ENCODE peak calls at places on chromosomes 13 and 19, in four cellular contexts. A is Panc1, L is body of pancreas, T is esophagus squamous epithelium. R is an unnamed sample.
A peak's percentile ranks its signal among the peaks of the same experiment; 100 is the strongest.

GRCh38 chr13:97434417-97435296 is 688 bp downstream of the RAP2A start:
- DNase-seq in A (no peak), L (peak; percentile 44), T (peak; percentile 25), R (peak; percentile 47)

GRCh38 chr13:25300861-25301346 is 521 bp upstream of the NUP58 start:
- DNase-seq in A (no peak), L (no peak), T (no peak), R (peak; percentile 34)

GRCh38 chr19:1826557-1827521 is 14.8 kb upstream of the ATP8B3 start:
- DNase-seq in A (no peak), L (no peak), T (no peak), R (no peak)

GRCh38 chr19:46860846-46861690 is at the start of gene ARHGAP35:
- DNase-seq in A (no peak), L (peak; percentile 34), T (no peak), R (peak; percentile 21)

GRCh38 chr13:66714795-66715194 is 515.3 kb downstream of the PCDH9 start:
- DNase-seq in A (no peak), L (no peak), T (no peak), R (no peak)

GRCh38 chr13:44311011-44311481 is 62.6 kb upstream of the SERP2 start:
- DNase-seq in A (no peak), L (no peak), T (no peak), R (no peak)

GRCh38 chr13:111283991-111284390 is 36.5 kb upstream of the TEX29 start:
- DNase-seq in A (no peak), L (peak; percentile 57), T (no peak), R (no peak)

GRCh38 chr19:18541992-18542935 is 1.1 kb downstream of the FKBP8 start:
- DNase-seq in A (no peak), L (no peak), T (no peak), R (no peak)

GRCh38 chr19:45440873-45441654 is 17.3 kb upstream of the ERCC1 start:
- DNase-seq in A (no peak), L (no peak), T (no peak), R (peak; percentile 59)

GRCh38 chr19:42831221-42832019 is 48.1 kb downstream of the PSG1 start:
- DNase-seq in A (no peak), L (no peak), T (no peak), R (no peak)

GRCh38 chr13:40254394-40254793 is 412.0 kb downstream of the FOXO1 start:
- DNase-seq in A (no peak), L (no peak), T (no peak), R (no peak)

GRCh38 chr19:13089139-13089856 is 13.4 kb downstream of the LYL1 start:
- DNase-seq in A (no peak), L (no peak), T (no peak), R (no peak)

GRCh38 chr13:69857188-69857821 is 250.3 kb upstream of the ATXN8OS start:
- DNase-seq in A (peak; percentile 10), L (no peak), T (no peak), R (no peak)

GRCh38 chr13:100490692-100491091 is 97.9 kb downstream of the GGACT start:
- DNase-seq in A (no peak), L (no peak), T (no peak), R (peak; percentile 52)

GRCh38 chr19:45250832-45251451 is at the start of gene MARK4:
- DNase-seq in A (no peak), L (peak; percentile 57), T (no peak), R (peak; percentile 75)

GRCh38 chr19:48145596-48146254 is 24.4 kb downstream of the LIG1 start:
- DNase-seq in A (no peak), L (no peak), T (no peak), R (no peak)

GRCh38 chr13:98504029-98504351 is 72.9 kb downstream of the STK24 start:
- DNase-seq in A (no peak), L (no peak), T (no peak), R (no peak)

GRCh38 chr19:34173145-34173956 is 1.0 kb downstream of the LSM14A start:
- DNase-seq in A (no peak), L (peak; percentile 38), T (no peak), R (peak; percentile 43)

GRCh38 chr19:47230122-47230920 is 678 bp downstream of the BBC3 start:
- DNase-seq in A (no peak), L (peak; percentile 76), T (no peak), R (peak; percentile 64)

GRCh38 chr13:28337196-28338045 is 157.5 kb downstream of the FLT1 start:
- DNase-seq in A (no peak), L (no peak), T (no peak), R (peak; percentile 63)

GRCh38 chr13:32314968-32315254 is 252 bp downstream of the ZAR1L start:
- DNase-seq in A (peak; percentile 5), L (peak; percentile 30), T (no peak), R (peak; percentile 70)

GRCh38 chr13:51583469-51583874 is 790 bp upstream of the WDFY2 start:
- DNase-seq in A (no peak), L (no peak), T (no peak), R (no peak)

GRCh38 chr13:34145061-34145460 is 327.1 kb downstream of the RFC3 start:
- DNase-seq in A (no peak), L (no peak), T (no peak), R (no peak)

GRCh38 chr13:21546372-21546771 is 57.6 kb downstream of the MICU2 start:
- DNase-seq in A (no peak), L (no peak), T (no peak), R (no peak)

GRCh38 chr13:29858231-29858630 is 7.8 kb upstream of the UBL3 start:
- DNase-seq in A (no peak), L (no peak), T (no peak), R (no peak)

GRCh38 chr19:6639439-6639838 is 30.5 kb downstream of the TNFSF14 start:
- DNase-seq in A (peak; percentile 88), L (no peak), T (no peak), R (no peak)

GRCh38 chr13:30362869-30363268 is 55.5 kb upstream of the KATNAL1 start:
- DNase-seq in A (no peak), L (no peak), T (no peak), R (no peak)

GRCh38 chr13:77002590-77003190 is 10.8 kb downstream of the CLN5 start:
- DNase-seq in A (no peak), L (no peak), T (no peak), R (peak; percentile 46)

GRCh38 chr19:7483720-7484201 is 5.1 kb downstream of the PEX11G start:
- DNase-seq in A (no peak), L (no peak), T (no peak), R (no peak)

GRCh38 chr13:80547885-80548284 is 207.0 kb upstream of the SPRY2 start:
- DNase-seq in A (no peak), L (no peak), T (no peak), R (no peak)

GRCh38 chr19:6126335-6126974 is 9.0 kb upstream of the ACSBG2 start:
- DNase-seq in A (peak; percentile 46), L (no peak), T (no peak), R (peak; percentile 29)

GRCh38 chr13:26679945-26680516 is 80.6 kb downstream of the GPR12 start:
- DNase-seq in A (no peak), L (no peak), T (no peak), R (peak; percentile 59)

GRCh38 chr19:19599190-19599535 is 19.3 kb downstream of the PBX4 start:
- DNase-seq in A (no peak), L (no peak), T (no peak), R (no peak)

GRCh38 chr13:38636756-38637155 is 50.1 kb upstream of the FREM2 start:
- DNase-seq in A (no peak), L (peak; percentile 74), T (no peak), R (no peak)

GRCh38 chr13:73248711-73249580 is 190.1 kb downstream of the KLF5 start:
- DNase-seq in A (no peak), L (peak; percentile 82), T (no peak), R (peak; percentile 55)

GRCh38 chr19:48900477-48901452 is 653 bp downstream of the NUCB1 start:
- DNase-seq in A (no peak), L (no peak), T (no peak), R (no peak)

GRCh38 chr13:110308377-110309158 is 1.5 kb downstream of the COL4A2 start:
- DNase-seq in A (no peak), L (peak; percentile 51), T (no peak), R (peak; percentile 56)

GRCh38 chr19:50415661-50416033 is 3.1 kb upstream of the SPIB start:
- DNase-seq in A (no peak), L (no peak), T (peak; percentile 51), R (no peak)

GRCh38 chr19:49338691-49339363 is 3.6 kb downstream of the CD37 start:
- DNase-seq in A (no peak), L (peak; percentile 99), T (no peak), R (peak; percentile 33)

DNA sequence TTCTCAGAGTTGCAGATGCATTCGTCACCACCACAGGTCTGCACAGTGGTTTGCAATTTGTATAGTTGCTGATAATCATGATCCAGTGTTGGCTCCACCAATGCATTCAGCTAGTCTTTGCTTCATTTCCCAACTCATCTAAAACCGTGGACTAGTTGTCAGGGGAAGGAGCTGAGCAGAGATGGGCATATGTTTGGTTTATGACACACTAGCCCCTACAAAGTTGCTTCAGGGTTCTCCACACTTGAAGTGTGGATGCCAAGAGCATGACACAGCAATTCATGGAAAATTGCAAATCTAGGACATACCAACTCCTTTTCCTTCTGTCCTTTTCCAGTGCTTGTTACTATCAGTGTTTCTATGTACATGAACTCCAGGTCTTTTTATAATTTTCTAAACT is 168.0 kb downstream of the TNFSF13B start:
- DNase-seq in A (no peak), L (no peak), T (no peak), R (no peak)
- H3K27ac ChIP-seq in A (no peak overlapping the region), L (no peak overlapping the region), T (no peak overlapping the region), R (no peak overlapping the region)

GRCh38 chr13:49517461-49517860 is 21.7 kb downstream of the PHF11 start:
- DNase-seq in A (no peak), L (peak; percentile 10), T (no peak), R (no peak)
- H3K27ac ChIP-seq in A (no peak overlapping the region), L (no peak overlapping the region), T (no peak overlapping the region), R (no peak overlapping the region)

GRCh38 chr13:113928701-113929627 is 44.9 kb downstream of the C13orf46 start:
- DNase-seq in A (no peak), L (peak; percentile 90), T (no peak), R (peak; percentile 19)

GRCh38 chr13:113927661-113928581 is 46.0 kb downstream of the C13orf46 start:
- DNase-seq in A (no peak), L (no peak), T (no peak), R (no peak)

GRCh38 chr13:113926301-113926761 is 47.5 kb downstream of the C13orf46 start:
- DNase-seq in A (no peak), L (no peak), T (no peak), R (no peak)

GRCh38 chr13:113929628-113930615 is 44.0 kb downstream of the C13orf46 start:
- DNase-seq in A (no peak), L (no peak), T (no peak), R (no peak)

GRCh38 chr13:113926951-113927660 is 46.8 kb downstream of the C13orf46 start:
- DNase-seq in A (no peak), L (no peak), T (no peak), R (no peak)
- H3K27ac ChIP-seq in A (no peak overlapping the region), L (peak overlapping the region; percentile 40), T (peak overlapping the region; percentile 77), R (no peak overlapping the region)

DNA sequence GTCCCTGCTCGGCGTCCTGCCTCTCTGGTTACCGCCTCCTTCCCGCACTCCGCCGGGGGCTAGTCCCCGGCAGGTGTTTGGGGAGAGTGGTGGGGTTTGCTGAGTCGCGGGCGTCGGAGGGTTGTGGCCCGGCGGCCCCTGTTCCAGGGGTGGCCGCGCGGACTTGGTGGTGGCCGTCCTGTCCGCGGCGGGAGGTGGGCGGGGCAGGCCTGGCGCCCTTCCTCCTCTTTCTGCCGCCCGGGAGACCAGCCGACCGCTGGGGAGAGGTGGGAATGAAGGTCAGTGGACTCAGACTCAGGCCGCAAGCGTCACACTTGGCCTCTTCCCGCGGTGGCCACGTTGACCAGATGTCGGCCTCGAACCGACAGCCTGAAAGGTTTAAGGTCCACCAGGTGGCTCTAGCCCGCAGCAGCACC is 61.8 kb downstream of the ZNF723 start:
- DNase-seq in A (no peak), L (no peak), T (no peak), R (no peak)
- H3K27ac ChIP-seq in A (no peak overlapping the region), L (no peak overlapping the region), T (no peak overlapping the region), R (no peak overlapping the region)

R was measured in SJCRH30.